ENCODE peak calls at places on chromosomes 13 and 19, in nine cellular contexts. A, E, N, L, Q, S, X, J and B are unnamed samples.

GRCh38 chr19:39307233-39307821 is 11.1 kb downstream of the IFNL1 start:
- DNase-seq in A (no peak), E (no peak), N (no peak), L (no peak), Q (no peak), S (no peak), X (no peak), J (no peak), B (peak; percentile 28)

GRCh38 chr19:50325310-50326100 is 3.7 kb downstream of the KCNC3 start:
- DNase-seq in A (peak; percentile 74), E (no peak), N (peak; percentile 47), L (peak; percentile 62), Q (peak; percentile 76), S (peak; percentile 68), X (peak; percentile 30), J (peak; percentile 78), B (peak; percentile 86)

GRCh38 chr19:50392759-50393158 is 8.6 kb downstream of the POLD1 start:
- DNase-seq in A (no peak), E (no peak), N (no peak), L (no peak), Q (no peak), S (no peak), X (no peak), J (no peak), B (no peak)

GRCh38 chr13:109790071-109790470 is 3.7 kb upstream of the IRS2 start:
- DNase-seq in A (no peak), E (no peak), N (no peak), L (no peak), Q (no peak), S (peak; percentile 8), X (no peak), J (no peak), B (no peak)

GRCh38 chr13:57604442-57604841 is 27.1 kb upstream of the PCDH17 start:
- DNase-seq in A (no peak), E (no peak), N (no peak), L (no peak), Q (no peak), S (no peak), X (no peak), J (no peak), B (no peak)

GRCh38 chr13:99288069-99288468 is 19.1 kb downstream of the GPR183 start:
- DNase-seq in A (peak; percentile 47), E (no peak), N (no peak), L (no peak), Q (no peak), S (peak; percentile 32), X (no peak), J (no peak), B (no peak)

GRCh38 chr13:28574617-28575142 is 79.8 kb upstream of the FLT1 start:
- DNase-seq in A (peak; percentile 25), E (no peak), N (peak; percentile 99), L (no peak), Q (no peak), S (peak; percentile 97), X (no peak), J (peak; percentile 99), B (peak; percentile 62)

GRCh38 chr13:112978561-112979405 is 9.8 kb downstream of the MCF2L start:
- DNase-seq in A (no peak), E (no peak), N (no peak), L (peak; percentile 59), Q (no peak), S (no peak), X (no peak), J (no peak), B (no peak)

GRCh38 chr19:3350014-3350663 is 16.2 kb upstream of the NFIC start:
- DNase-seq in A (no peak), E (no peak), N (no peak), L (no peak), Q (no peak), S (peak; percentile 60), X (no peak), J (peak; percentile 67), B (no peak)

GRCh38 chr19:588093-588742 is 1.5 kb upstream of the HCN2 start:
- DNase-seq in A (peak; percentile 33), E (no peak), N (peak; percentile 74), L (peak; percentile 79), Q (peak; percentile 88), S (peak; percentile 71), X (peak; percentile 41), J (peak; percentile 75), B (peak; percentile 97)

GRCh38 chr13:29733069-29733700 is 117.2 kb downstream of the UBL3 start:
- DNase-seq in A (no peak), E (no peak), N (no peak), L (no peak), Q (no peak), S (peak; percentile 13), X (no peak), J (no peak), B (no peak)

GRCh38 chr13:69565334-69565733 is 542.3 kb upstream of the ATXN8OS start:
- DNase-seq in A (no peak), E (no peak), N (no peak), L (no peak), Q (peak; percentile 21), S (peak; percentile 90), X (no peak), J (no peak), B (peak; percentile 43)

GRCh38 chr13:24842533-24843278 is 78.7 kb downstream of the RNF17 start:
- DNase-seq in A (no peak), E (no peak), N (no peak), L (no peak), Q (no peak), S (peak; percentile 65), X (no peak), J (no peak), B (peak; percentile 12)

GRCh38 chr19:51919606-51920005 is 7.7 kb upstream of the ZNF613 start:
- DNase-seq in A (no peak), E (no peak), N (no peak), L (no peak), Q (no peak), S (no peak), X (no peak), J (no peak), B (no peak)

GRCh38 chr13:111484129-111484925 is 163.9 kb downstream of the TEX29 start:
- DNase-seq in A (no peak), E (no peak), N (no peak), L (no peak), Q (peak; percentile 5), S (no peak), X (no peak), J (no peak), B (no peak)

GRCh38 chr19:31340059-31341025 is 8.9 kb downstream of the TSHZ3 start:
- DNase-seq in A (no peak), E (no peak), N (peak; percentile 40), L (no peak), Q (no peak), S (no peak), X (no peak), J (no peak), B (peak; percentile 88)

GRCh38 chr19:45767410-45767880 is 1.6 kb downstream of the SIX5 start:
- DNase-seq in A (no peak), E (peak; percentile 82), N (peak; percentile 88), L (peak; percentile 81), Q (peak; percentile 77), S (peak; percentile 68), X (peak; percentile 28), J (peak; percentile 63), B (peak; percentile 69)

GRCh38 chr13:42808572-42808971 is 27.2 kb downstream of the FAM216B start:
- DNase-seq in A (no peak), E (no peak), N (no peak), L (no peak), Q (no peak), S (no peak), X (no peak), J (no peak), B (no peak)

GRCh38 chr19:4791183-4792018 is at the start of gene FEM1A:
- DNase-seq in A (peak; percentile 99), E (peak; percentile 99), N (peak; percentile 100), L (peak; percentile 99), Q (peak; percentile 100), S (peak; percentile 100), X (peak; percentile 96), J (peak; percentile 100), B (peak; percentile 100)

GRCh38 chr19:33063356-33064116 is 1.2 kb downstream of the RHPN2 start:
- DNase-seq in A (peak; percentile 31), E (no peak), N (peak; percentile 43), L (no peak), Q (no peak), S (peak; percentile 56), X (no peak), J (no peak), B (peak; percentile 60)

GRCh38 chr19:16899566-16900075 is 10.8 kb downstream of the F2RL3 start:
- DNase-seq in A (no peak), E (no peak), N (peak; percentile 45), L (no peak), Q (peak; percentile 70), S (no peak), X (no peak), J (peak; percentile 73), B (no peak)